ENCODE peak calls at places on chromosomes 4 and X, in nine cellular contexts. One of them, this sample, is unnamed.

GRCh38 chrX:35166023-35166422 is 223.4 kb downstream of the FAM47B start:
- DNase-seq in HCT116: no peak
- DNase-seq in stomach: no peak
- DNase-seq in transverse colon: no peak
- DNase-seq in SK-N-SH: no peak
- DNase-seq in sigmoid colon: no peak
- DNase-seq in suprapubic skin: no peak
- DNase-seq in spleen: no peak
- DNase-seq in GM23338: no peak
- DNase-seq in this sample: no peak

GRCh38 chrX:87805829-87806490 is 288.4 kb downstream of the KLHL4 start:
- DNase-seq in SK-N-SH: no peak
- DNase-seq in spleen: no peak
- DNase-seq in transverse colon: no peak
- DNase-seq in GM23338: peak; percentile 8
- DNase-seq in HCT116: no peak
- DNase-seq in sigmoid colon: no peak
- DNase-seq in suprapubic skin: no peak
- DNase-seq in stomach: no peak
- DNase-seq in this sample: no peak

GRCh38 chr4:33104190-33104773 is 2384.1 kb downstream of the PCDH7 start:
- DNase-seq in sigmoid colon: no peak
- DNase-seq in transverse colon: no peak
- DNase-seq in SK-N-SH: no peak
- DNase-seq in suprapubic skin: no peak
- DNase-seq in stomach: no peak
- DNase-seq in GM23338: peak; percentile 5
- DNase-seq in HCT116: no peak
- DNase-seq in spleen: no peak
- DNase-seq in this sample: no peak

GRCh38 chr4:8316911-8317351 is 47.4 kb downstream of the HTRA3 start:
- DNase-seq in transverse colon: no peak
- DNase-seq in SK-N-SH: no peak
- DNase-seq in suprapubic skin: peak; percentile 57
- DNase-seq in GM23338: no peak
- DNase-seq in spleen: peak; percentile 50
- DNase-seq in stomach: peak; percentile 18
- DNase-seq in sigmoid colon: peak; percentile 63
- DNase-seq in HCT116: no peak
- DNase-seq in this sample: peak; percentile 19

GRCh38 chrX:9598344-9598743 is 133.5 kb downstream of the TBL1X start:
- DNase-seq in spleen: no peak
- DNase-seq in SK-N-SH: no peak
- DNase-seq in transverse colon: no peak
- DNase-seq in GM23338: no peak
- DNase-seq in HCT116: no peak
- DNase-seq in suprapubic skin: no peak
- DNase-seq in stomach: peak; percentile 71
- DNase-seq in sigmoid colon: no peak
- DNase-seq in this sample: no peak

GRCh38 chr4:116796022-116796421 is 289.4 kb downstream of the TRAM1L1 start:
- DNase-seq in transverse colon: no peak
- DNase-seq in SK-N-SH: no peak
- DNase-seq in sigmoid colon: no peak
- DNase-seq in stomach: no peak
- DNase-seq in HCT116: no peak
- DNase-seq in GM23338: peak; percentile 64
- DNase-seq in spleen: no peak
- DNase-seq in suprapubic skin: no peak
- DNase-seq in this sample: no peak

GRCh38 chrX:9055354-9055753 is 21.4 kb upstream of the FAM9B start:
- DNase-seq in spleen: no peak
- DNase-seq in SK-N-SH: no peak
- DNase-seq in sigmoid colon: no peak
- DNase-seq in transverse colon: no peak
- DNase-seq in HCT116: no peak
- DNase-seq in suprapubic skin: no peak
- DNase-seq in stomach: no peak
- DNase-seq in GM23338: no peak
- DNase-seq in this sample: no peak

GRCh38 chrX:5051831-5052491 is 1176.7 kb downstream of the NLGN4X start:
- DNase-seq in GM23338: no peak
- DNase-seq in transverse colon: peak; percentile 13
- DNase-seq in sigmoid colon: peak; percentile 69
- DNase-seq in HCT116: no peak
- DNase-seq in suprapubic skin: no peak
- DNase-seq in SK-N-SH: no peak
- DNase-seq in stomach: no peak
- DNase-seq in spleen: no peak
- DNase-seq in this sample: peak; percentile 32

GRCh38 chrX:9829308-9830267 is 43.4 kb downstream of the SHROOM2 start:
- DNase-seq in SK-N-SH: no peak
- DNase-seq in suprapubic skin: no peak
- DNase-seq in GM23338: no peak
- DNase-seq in HCT116: peak; percentile 65
- DNase-seq in sigmoid colon: no peak
- DNase-seq in spleen: no peak
- DNase-seq in stomach: no peak
- DNase-seq in transverse colon: no peak
- DNase-seq in this sample: peak; percentile 43

GRCh38 chrX:97931586-97931985 is 1047.9 kb downstream of the RPA4 start:
- DNase-seq in HCT116: no peak
- DNase-seq in GM23338: no peak
- DNase-seq in suprapubic skin: no peak
- DNase-seq in stomach: no peak
- DNase-seq in sigmoid colon: no peak
- DNase-seq in spleen: no peak
- DNase-seq in SK-N-SH: no peak
- DNase-seq in transverse colon: no peak
- DNase-seq in this sample: no peak

GRCh38 chr4:20474119-20474518 is 222.4 kb downstream of the SLIT2 start:
- DNase-seq in SK-N-SH: no peak
- DNase-seq in GM23338: peak; percentile 56
- DNase-seq in HCT116: no peak
- DNase-seq in stomach: no peak
- DNase-seq in sigmoid colon: no peak
- DNase-seq in transverse colon: no peak
- DNase-seq in spleen: no peak
- DNase-seq in suprapubic skin: no peak
- DNase-seq in this sample: no peak

DNA sequence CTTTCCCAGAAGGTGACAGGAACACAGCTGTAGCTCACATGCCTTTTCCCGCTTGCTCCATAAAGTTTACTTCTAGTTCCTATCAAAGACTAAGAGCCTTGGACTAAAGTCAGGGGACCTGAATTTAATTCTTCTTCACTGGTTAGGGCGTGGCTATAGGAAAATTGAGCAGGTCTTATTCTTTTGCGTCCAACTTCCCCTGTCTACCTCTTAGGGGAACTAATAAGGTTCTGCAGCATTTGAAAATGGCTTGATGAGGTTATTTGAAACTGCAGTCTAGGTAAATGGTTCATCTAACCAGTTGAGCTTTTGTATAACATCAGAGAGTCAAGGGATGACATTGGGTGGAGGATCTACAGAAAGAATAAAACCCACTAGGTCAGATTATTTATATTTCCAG is 2.6 kb downstream of the ARHGAP10 start:
- DNase-seq in SK-N-SH: no peak
- DNase-seq in GM23338: no peak
- DNase-seq in spleen: no peak
- DNase-seq in stomach: no peak
- DNase-seq in transverse colon: no peak
- DNase-seq in HCT116: no peak
- DNase-seq in sigmoid colon: no peak
- DNase-seq in suprapubic skin: no peak
- DNase-seq in this sample: no peak
- H3K4me3 ChIP-seq in SK-N-SH: peak overlapping the region; percentile 94
- H3K4me3 ChIP-seq in GM23338: no peak overlapping the region
- H3K4me3 ChIP-seq in spleen: peak overlapping the region; percentile 89
- H3K4me3 ChIP-seq in stomach: peak overlapping the region; percentile 71
- H3K4me3 ChIP-seq in transverse colon: peak overlapping the region; percentile 13
- H3K4me3 ChIP-seq in HCT116: no peak overlapping the region
- H3K4me3 ChIP-seq in sigmoid colon: peak overlapping the region; percentile 82
- H3K4me3 ChIP-seq in suprapubic skin: peak overlapping the region; percentile 67
- H3K4me3 ChIP-seq in this sample: peak overlapping the region; percentile 88

DNA sequence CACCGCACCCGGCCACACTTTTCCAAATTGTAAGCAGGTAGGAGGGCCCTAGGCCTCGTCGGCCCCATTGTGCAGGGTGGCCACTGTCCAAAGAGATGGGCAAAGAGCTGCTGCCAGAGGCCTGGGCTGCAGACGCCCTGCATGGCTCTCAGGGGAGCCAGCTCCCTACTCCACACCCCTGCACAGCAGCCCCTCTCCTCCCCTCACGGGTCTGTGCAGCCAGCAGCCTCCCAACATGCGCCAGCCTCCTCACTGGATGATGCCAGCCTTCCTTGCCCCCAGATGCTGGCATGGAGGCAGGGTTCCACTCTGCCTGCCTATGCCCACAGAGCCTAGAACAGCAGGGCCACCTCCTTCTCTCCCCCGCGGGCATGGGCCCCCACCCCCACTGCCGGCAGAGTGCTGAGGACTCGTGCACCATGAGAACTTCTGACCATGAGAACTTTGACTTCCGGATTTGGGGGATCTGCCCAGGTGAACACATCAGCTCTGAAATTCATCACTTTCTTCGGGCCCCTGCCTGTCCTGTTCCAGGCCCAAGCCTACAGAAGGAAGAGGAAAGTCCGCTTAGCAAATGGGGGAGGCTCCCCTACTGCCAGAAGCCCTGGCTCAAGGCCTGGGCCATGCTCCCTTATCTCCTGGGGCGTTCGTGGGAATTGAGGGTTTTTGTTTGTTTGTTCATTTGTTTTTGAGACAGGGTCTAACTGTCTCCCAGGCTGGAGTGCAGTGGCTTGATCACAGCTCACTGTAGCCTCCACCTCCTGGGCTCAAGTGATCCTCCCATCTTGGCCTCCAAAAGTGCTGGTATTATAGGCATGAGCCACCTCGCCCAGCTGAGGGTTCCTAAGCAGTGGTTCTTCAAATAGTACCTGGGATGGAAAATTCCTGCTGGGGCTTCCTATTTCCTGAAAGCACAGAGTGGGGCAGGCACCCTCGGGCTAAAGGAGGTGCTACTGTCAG is 8.0 kb downstream of the IRAK1 start:
- DNase-seq in suprapubic skin: no peak
- DNase-seq in HCT116: no peak
- DNase-seq in sigmoid colon: no peak
- DNase-seq in transverse colon: no peak
- DNase-seq in GM23338: no peak
- DNase-seq in SK-N-SH: no peak
- DNase-seq in stomach: no peak
- DNase-seq in spleen: no peak
- DNase-seq in this sample: no peak
- TF ChIP-seq POLR2AphosphoS5 in suprapubic skin: no peak
- TF ChIP-seq POLR2AphosphoS5 in HCT116: peak; percentile 11
- TF ChIP-seq POLR2AphosphoS5 in sigmoid colon: no peak
- TF ChIP-seq POLR2AphosphoS5 in transverse colon: no peak
- TF ChIP-seq POLR2AphosphoS5 in GM23338: no peak
- TF ChIP-seq POLR2AphosphoS5 in SK-N-SH: no peak
- TF ChIP-seq POLR2AphosphoS5 in stomach: no peak
- TF ChIP-seq POLR2AphosphoS5 in spleen: peak; percentile 64
- TF ChIP-seq POLR2AphosphoS5 in this sample: no peak

DNA sequence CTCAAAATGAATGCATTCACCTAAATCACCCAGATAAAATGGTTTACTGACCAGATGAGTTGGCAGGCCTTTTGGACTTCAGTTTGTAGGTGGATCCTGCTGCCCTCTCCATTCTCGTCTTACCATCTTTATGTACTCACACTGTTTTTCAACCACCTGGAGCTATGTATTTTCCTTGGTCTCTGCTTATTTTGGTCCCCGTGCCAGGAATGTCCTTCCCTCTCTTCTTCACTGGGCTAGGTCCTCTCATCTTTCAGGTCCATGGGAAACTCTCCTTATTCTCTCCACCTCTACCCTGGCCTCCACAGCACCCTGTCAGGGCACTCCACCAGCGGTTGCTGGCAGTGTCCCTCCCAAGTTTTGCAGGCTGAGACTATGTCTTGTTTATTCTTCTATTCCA is 2.6 kb downstream of the GPRIN3 start:
- DNase-seq in SK-N-SH: no peak
- DNase-seq in sigmoid colon: no peak
- DNase-seq in stomach: no peak
- DNase-seq in transverse colon: no peak
- DNase-seq in suprapubic skin: no peak
- DNase-seq in HCT116: no peak
- DNase-seq in spleen: no peak
- DNase-seq in GM23338: no peak
- DNase-seq in this sample: no peak
- H3K4me3 ChIP-seq in SK-N-SH: no peak overlapping the region
- H3K4me3 ChIP-seq in sigmoid colon: no peak overlapping the region
- H3K4me3 ChIP-seq in stomach: peak overlapping the region; percentile 82
- H3K4me3 ChIP-seq in transverse colon: no peak overlapping the region
- H3K4me3 ChIP-seq in suprapubic skin: peak overlapping the region; percentile 60
- H3K4me3 ChIP-seq in HCT116: no peak overlapping the region
- H3K4me3 ChIP-seq in spleen: peak overlapping the region; percentile 65
- H3K4me3 ChIP-seq in GM23338: no peak overlapping the region
- H3K4me3 ChIP-seq in this sample: no peak overlapping the region

GRCh38 chrX:136868283-136869055 is 12.1 kb downstream of the RBMX start:
- DNase-seq in HCT116: no peak
- DNase-seq in SK-N-SH: no peak
- DNase-seq in sigmoid colon: no peak
- DNase-seq in transverse colon: no peak
- DNase-seq in GM23338: no peak
- DNase-seq in suprapubic skin: no peak
- DNase-seq in spleen: no peak
- DNase-seq in stomach: no peak
- DNase-seq in this sample: no peak
- TF ChIP-seq POLR2AphosphoS5 in HCT116: no peak
- TF ChIP-seq POLR2AphosphoS5 in SK-N-SH: no peak
- TF ChIP-seq POLR2AphosphoS5 in sigmoid colon: no peak
- TF ChIP-seq POLR2AphosphoS5 in transverse colon: no peak
- TF ChIP-seq POLR2AphosphoS5 in GM23338: no peak
- TF ChIP-seq POLR2AphosphoS5 in suprapubic skin: no peak
- TF ChIP-seq POLR2AphosphoS5 in spleen: peak; percentile 41
- TF ChIP-seq POLR2AphosphoS5 in stomach: no peak
- TF ChIP-seq POLR2AphosphoS5 in this sample: no peak

This sample was measured in breast epithelium.